ENCODE peak calls at places on chromosomes 11 and 22, in six cellular contexts. One of them, this sample, is unnamed.

GRCh38 chr11:19714387-19715363 is 2.0 kb downstream of the NAV2 start:
- DNase-seq in AG04450: peak
- DNase-seq in kidney: peak
- DNase-seq in neural progenitor cell: peak
- DNase-seq in heart left ventricle: peak
- DNase-seq in RWPE1: no peak
- DNase-seq in this sample: no peak

GRCh38 chr22:26648011-26648497 is 9.3 kb upstream of the MIAT start:
- DNase-seq in AG04450: no peak
- DNase-seq in kidney: no peak
- DNase-seq in neural progenitor cell: peak
- DNase-seq in heart left ventricle: peak
- DNase-seq in RWPE1: no peak
- DNase-seq in this sample: no peak

GRCh38 chr22:44108806-44109385 is 71.8 kb upstream of the PARVG start:
- DNase-seq in AG04450: no peak
- DNase-seq in kidney: peak
- DNase-seq in neural progenitor cell: no peak
- DNase-seq in heart left ventricle: peak
- DNase-seq in RWPE1: no peak
- DNase-seq in this sample: peak

GRCh38 chr11:19953909-19954308 is 206.4 kb downstream of the DBX1 start:
- DNase-seq in AG04450: peak
- DNase-seq in kidney: no peak
- DNase-seq in neural progenitor cell: peak
- DNase-seq in heart left ventricle: no peak
- DNase-seq in RWPE1: peak
- DNase-seq in this sample: no peak

GRCh38 chr11:65417221-65417701 is 5.3 kb upstream of the NEAT1 start:
- DNase-seq in AG04450: no peak
- DNase-seq in kidney: peak
- DNase-seq in neural progenitor cell: no peak
- DNase-seq in heart left ventricle: peak
- DNase-seq in RWPE1: no peak
- DNase-seq in this sample: no peak

GRCh38 chr22:44550666-44551491 is 52.8 kb upstream of the RTL6 start:
- DNase-seq in AG04450: peak
- DNase-seq in kidney: peak
- DNase-seq in neural progenitor cell: no peak
- DNase-seq in heart left ventricle: peak
- DNase-seq in RWPE1: peak
- DNase-seq in this sample: peak

GRCh38 chr11:72753341-72754148 is 1.3 kb upstream of the ARAP1 start:
- DNase-seq in AG04450: no peak
- DNase-seq in kidney: peak
- DNase-seq in neural progenitor cell: no peak
- DNase-seq in heart left ventricle: no peak
- DNase-seq in RWPE1: no peak
- DNase-seq in this sample: no peak

GRCh38 chr22:26482171-26482570 is 1.4 kb downstream of the HPS4 start:
- DNase-seq in AG04450: no peak
- DNase-seq in kidney: no peak
- DNase-seq in neural progenitor cell: no peak
- DNase-seq in heart left ventricle: no peak
- DNase-seq in RWPE1: no peak
- DNase-seq in this sample: no peak

GRCh38 chr22:39518996-39519680 is 1.2 kb upstream of the ATF4 start:
- DNase-seq in AG04450: no peak
- DNase-seq in kidney: peak
- DNase-seq in neural progenitor cell: peak
- DNase-seq in heart left ventricle: no peak
- DNase-seq in RWPE1: peak
- DNase-seq in this sample: no peak

GRCh38 chr11:8833568-8834275 is 77.3 kb upstream of the AKIP1 start:
- DNase-seq in AG04450: no peak
- DNase-seq in kidney: no peak
- DNase-seq in neural progenitor cell: no peak
- DNase-seq in heart left ventricle: no peak
- DNase-seq in RWPE1: no peak
- DNase-seq in this sample: no peak

GRCh38 chr11:41403462-41403861 is 56.0 kb downstream of the LRRC4C start:
- DNase-seq in AG04450: no peak
- DNase-seq in kidney: no peak
- DNase-seq in neural progenitor cell: no peak
- DNase-seq in heart left ventricle: no peak
- DNase-seq in RWPE1: no peak
- DNase-seq in this sample: no peak

GRCh38 chr22:47452184-47452583 is 689.7 kb downstream of the TBC1D22A start:
- DNase-seq in AG04450: no peak
- DNase-seq in kidney: no peak
- DNase-seq in neural progenitor cell: no peak
- DNase-seq in heart left ventricle: no peak
- DNase-seq in RWPE1: no peak
- DNase-seq in this sample: no peak

GRCh38 chr11:123218451-123218850 is 23.4 kb upstream of the CLMP start:
- DNase-seq in AG04450: no peak
- DNase-seq in kidney: no peak
- DNase-seq in neural progenitor cell: no peak
- DNase-seq in heart left ventricle: no peak
- DNase-seq in RWPE1: no peak
- DNase-seq in this sample: no peak

GRCh38 chr11:113850188-113850587 is 25.2 kb downstream of the USP28 start:
- DNase-seq in AG04450: no peak
- DNase-seq in kidney: no peak
- DNase-seq in neural progenitor cell: no peak
- DNase-seq in heart left ventricle: no peak
- DNase-seq in RWPE1: no peak
- DNase-seq in this sample: no peak

GRCh38 chr11:129694538-129694937 is 121.1 kb upstream of the TMEM45B start:
- DNase-seq in AG04450: no peak
- DNase-seq in kidney: no peak
- DNase-seq in neural progenitor cell: no peak
- DNase-seq in heart left ventricle: no peak
- DNase-seq in RWPE1: no peak
- DNase-seq in this sample: peak

DNA sequence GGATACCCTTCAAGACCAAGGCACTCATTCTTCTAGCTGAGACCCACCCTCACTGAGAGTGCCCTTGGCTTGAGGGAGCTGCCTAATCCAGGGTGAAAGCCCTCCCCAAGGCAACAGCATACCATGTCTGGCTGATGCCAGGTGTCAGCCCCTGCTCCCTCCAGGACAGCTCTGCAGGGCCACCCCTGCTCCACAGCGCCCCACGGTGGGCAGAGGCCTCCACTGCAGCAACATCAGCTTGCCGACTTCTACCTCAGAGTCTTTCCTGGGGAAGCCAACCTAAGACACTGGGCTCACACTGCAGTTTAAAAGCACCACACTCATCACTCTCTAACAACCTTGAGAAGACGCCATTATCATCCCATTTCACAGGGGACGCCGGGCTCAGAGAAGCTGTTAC is 29.0 kb downstream of the TTLL1 start:
- DNase-seq in AG04450: no peak
- DNase-seq in kidney: no peak
- DNase-seq in neural progenitor cell: peak
- DNase-seq in heart left ventricle: no peak
- DNase-seq in RWPE1: no peak
- DNase-seq in this sample: no peak
- TF ChIP-seq CTCF in AG04450: peak
- TF ChIP-seq CTCF in kidney: peak
- TF ChIP-seq CTCF in neural progenitor cell: peak
- TF ChIP-seq CTCF in heart left ventricle: peak
- TF ChIP-seq CTCF in RWPE1: peak
- TF ChIP-seq CTCF in this sample: peak

GRCh38 chr11:102320679-102321078 is 3.4 kb downstream of the BIRC3 start:
- DNase-seq in AG04450: no peak
- DNase-seq in kidney: no peak
- DNase-seq in neural progenitor cell: no peak
- DNase-seq in heart left ventricle: no peak
- DNase-seq in RWPE1: no peak
- DNase-seq in this sample: no peak

GRCh38 chr11:102322560-102322959 is 5.3 kb downstream of the BIRC3 start:
- DNase-seq in AG04450: no peak
- DNase-seq in kidney: no peak
- DNase-seq in neural progenitor cell: no peak
- DNase-seq in heart left ventricle: no peak
- DNase-seq in RWPE1: no peak
- DNase-seq in this sample: no peak

GRCh38 chr11:102323542-102324261 is 6.4 kb downstream of the BIRC3 start:
- DNase-seq in AG04450: peak
- DNase-seq in kidney: no peak
- DNase-seq in neural progenitor cell: no peak
- DNase-seq in heart left ventricle: no peak
- DNase-seq in RWPE1: no peak
- DNase-seq in this sample: no peak

GRCh38 chr11:102328748-102329147 is 11.5 kb downstream of the BIRC3 start:
- DNase-seq in AG04450: no peak
- DNase-seq in kidney: no peak
- DNase-seq in neural progenitor cell: no peak
- DNase-seq in heart left ventricle: no peak
- DNase-seq in RWPE1: no peak
- DNase-seq in this sample: no peak

DNA sequence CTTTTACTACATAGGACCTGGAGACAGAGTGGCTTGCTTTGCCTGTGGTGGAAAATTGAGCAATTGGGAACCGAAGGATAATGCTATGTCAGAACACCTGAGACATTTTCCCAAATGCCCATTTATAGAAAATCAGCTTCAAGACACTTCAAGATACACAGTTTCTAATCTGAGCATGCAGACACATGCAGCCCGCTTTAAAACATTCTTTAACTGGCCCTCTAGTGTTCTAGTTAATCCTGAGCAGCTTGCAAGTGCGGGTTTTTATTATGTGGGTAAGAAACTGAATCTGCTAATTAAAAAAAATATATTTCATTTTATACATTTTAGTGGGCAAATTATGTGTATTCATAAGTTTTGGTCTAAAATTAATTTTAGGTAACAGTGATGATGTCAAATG is 7.8 kb downstream of the BIRC3 start:
- DNase-seq in AG04450: no peak
- DNase-seq in kidney: no peak
- DNase-seq in neural progenitor cell: no peak
- DNase-seq in heart left ventricle: no peak
- DNase-seq in RWPE1: no peak
- DNase-seq in this sample: no peak
- TF ChIP-seq CTCF in AG04450: no peak
- TF ChIP-seq CTCF in kidney: no peak
- TF ChIP-seq CTCF in neural progenitor cell: peak
- TF ChIP-seq CTCF in heart left ventricle: no peak
- TF ChIP-seq CTCF in RWPE1: no peak
- TF ChIP-seq CTCF in this sample: peak

DNA sequence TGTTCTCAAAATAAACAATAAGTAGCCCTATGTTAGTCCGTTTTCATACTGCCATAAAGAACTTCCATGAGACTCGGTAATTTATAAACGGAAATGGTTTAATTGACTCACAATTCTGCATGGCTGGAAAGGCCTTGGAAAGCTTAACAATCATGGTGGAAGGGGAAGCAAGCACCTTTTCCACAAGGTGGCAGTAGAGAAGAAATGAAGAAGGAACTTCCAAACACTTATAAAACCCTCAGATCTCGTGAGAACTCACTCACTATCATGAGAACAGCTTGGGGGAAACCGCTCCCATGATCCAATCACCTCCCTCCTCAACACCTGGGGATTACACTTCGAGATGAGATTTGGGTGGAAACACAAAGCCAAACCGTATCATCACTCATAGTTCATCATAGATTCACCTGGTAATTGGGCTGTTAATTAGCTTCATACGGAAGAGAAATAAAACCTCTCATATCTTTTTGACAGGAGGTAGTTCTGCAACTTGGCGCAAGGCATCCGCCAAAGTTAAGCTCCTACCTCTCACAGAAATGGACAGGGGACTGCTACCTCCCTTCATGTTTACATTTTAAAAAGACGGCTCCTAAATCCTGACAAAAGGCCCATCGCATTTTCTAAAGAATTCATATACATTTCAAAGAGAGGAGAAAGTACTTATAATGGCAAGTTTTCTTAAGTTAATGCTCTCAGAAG is 49.0 kb downstream of the MUC15 start:
- DNase-seq in AG04450: no peak
- DNase-seq in kidney: no peak
- DNase-seq in neural progenitor cell: peak
- DNase-seq in heart left ventricle: no peak
- DNase-seq in RWPE1: no peak
- DNase-seq in this sample: no peak
- TF ChIP-seq CTCF in AG04450: peak
- TF ChIP-seq CTCF in kidney: peak
- TF ChIP-seq CTCF in neural progenitor cell: peak
- TF ChIP-seq CTCF in heart left ventricle: no peak
- TF ChIP-seq CTCF in RWPE1: peak
- TF ChIP-seq CTCF in this sample: peak

GRCh38 chr11:67119577-67120391 is 721 bp downstream of the KDM2A start:
- DNase-seq in AG04450: no peak
- DNase-seq in kidney: peak
- DNase-seq in neural progenitor cell: peak
- DNase-seq in heart left ventricle: no peak
- DNase-seq in RWPE1: peak
- DNase-seq in this sample: peak

GRCh38 chr11:67120456-67120855 is 1.4 kb downstream of the KDM2A start:
- DNase-seq in AG04450: no peak
- DNase-seq in kidney: no peak
- DNase-seq in neural progenitor cell: no peak
- DNase-seq in heart left ventricle: no peak
- DNase-seq in RWPE1: no peak
- DNase-seq in this sample: no peak

GRCh38 chr11:67118059-67118766 is 850 bp upstream of the KDM2A start:
- DNase-seq in AG04450: no peak
- DNase-seq in kidney: peak
- DNase-seq in neural progenitor cell: no peak
- DNase-seq in heart left ventricle: peak
- DNase-seq in RWPE1: peak
- DNase-seq in this sample: peak

GRCh38 chr11:67117667-67118058 is 1.4 kb upstream of the KDM2A start:
- DNase-seq in AG04450: no peak
- DNase-seq in kidney: peak
- DNase-seq in neural progenitor cell: peak
- DNase-seq in heart left ventricle: peak
- DNase-seq in RWPE1: no peak
- DNase-seq in this sample: peak

DNA sequence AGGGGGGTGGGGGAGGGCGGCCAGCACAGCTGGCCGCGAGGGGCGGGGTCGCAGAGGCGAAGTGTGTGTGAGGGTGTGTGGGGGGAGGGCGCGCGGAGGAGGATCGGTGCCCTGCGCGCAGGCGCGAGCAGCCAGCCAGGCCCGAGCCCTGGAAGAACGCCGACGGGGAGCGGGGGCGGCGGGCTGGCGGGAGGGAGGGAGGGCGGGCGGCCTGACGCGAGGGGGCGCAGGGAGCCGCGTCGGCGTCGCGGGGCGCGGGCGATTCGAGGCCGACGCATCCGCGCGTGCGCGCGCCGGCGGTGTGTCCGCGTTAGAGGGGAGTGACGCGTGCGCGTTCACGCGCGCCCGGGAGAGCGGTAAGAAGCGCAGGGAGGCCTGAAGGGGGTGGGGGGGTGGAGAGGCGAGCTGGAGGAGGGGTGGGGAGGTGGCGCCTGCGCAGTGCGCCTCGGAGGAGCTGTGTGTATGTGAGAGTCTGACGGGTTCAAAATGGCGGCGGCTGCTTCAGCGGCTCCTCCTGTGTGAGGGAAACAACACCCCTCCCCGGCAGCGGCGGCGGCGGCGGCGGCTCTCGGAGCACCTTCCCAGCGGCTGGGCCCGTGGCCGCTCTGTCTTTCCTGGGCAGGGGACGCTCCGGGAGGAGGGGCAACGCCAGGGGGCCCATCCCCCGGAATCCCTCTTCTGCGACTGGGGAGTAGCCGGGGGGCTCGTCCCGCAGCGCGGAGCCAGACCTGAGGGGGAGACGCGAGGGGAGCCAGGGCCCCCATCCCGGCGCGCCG is at the start of gene KDM2A:
- DNase-seq in AG04450: peak
- DNase-seq in kidney: peak
- DNase-seq in neural progenitor cell: peak
- DNase-seq in heart left ventricle: peak
- DNase-seq in RWPE1: peak
- DNase-seq in this sample: peak
- TF ChIP-seq CTCF in AG04450: no peak
- TF ChIP-seq CTCF in kidney: peak
- TF ChIP-seq CTCF in neural progenitor cell: peak
- TF ChIP-seq CTCF in heart left ventricle: peak
- TF ChIP-seq CTCF in RWPE1: no peak
- TF ChIP-seq CTCF in this sample: peak

This sample was measured in chondrocyte.